ENCODE peak calls at places on chromosomes 13 and 19, in seven cellular contexts. K, U, R, E, M, W and P are unnamed samples.

GRCh38 chr19:18416778-18417249 is 2.4 kb upstream of the SSBP4 start:
- DNase-seq in K (peak), U (peak), R (peak), E (peak), M (peak), W (no peak), P (peak)

GRCh38 chr19:10817291-10818038 is 18.5 kb downstream of the TMED1 start:
- DNase-seq in K (peak), U (no peak), R (no peak), E (peak), M (no peak), W (no peak), P (no peak)

GRCh38 chr13:82698383-82698782 is 1183.9 kb downstream of the SLITRK1 start:
- DNase-seq in K (no peak), U (no peak), R (no peak), E (no peak), M (no peak), W (no peak), P (no peak)

GRCh38 chr19:42075364-42075615 is 676 bp upstream of the ZNF574 start:
- DNase-seq in K (no peak), U (no peak), R (peak), E (no peak), M (no peak), W (no peak), P (no peak)

GRCh38 chr13:77338329-77338728 is 11.4 kb upstream of the MYCBP2 start:
- DNase-seq in K (no peak), U (no peak), R (no peak), E (no peak), M (no peak), W (no peak), P (no peak)

GRCh38 chr13:46555722-46556121 is 2.8 kb downstream of the LRCH1 start:
- DNase-seq in K (no peak), U (no peak), R (no peak), E (no peak), M (no peak), W (no peak), P (no peak)

GRCh38 chr13:95100525-95101121 is 200.6 kb downstream of the ABCC4 start:
- DNase-seq in K (peak), U (no peak), R (no peak), E (peak), M (no peak), W (no peak), P (peak)

GRCh38 chr13:40283666-40284065 is 382.8 kb downstream of the FOXO1 start:
- DNase-seq in K (no peak), U (no peak), R (no peak), E (no peak), M (peak), W (no peak), P (no peak)

GRCh38 chr19:592101-592500 is 2.4 kb downstream of the HCN2 start:
- DNase-seq in K (no peak), U (no peak), R (no peak), E (no peak), M (no peak), W (no peak), P (no peak)

GRCh38 chr13:39510296-39510695 is 92.7 kb downstream of the LHFPL6 start:
- DNase-seq in K (no peak), U (no peak), R (peak), E (no peak), M (peak), W (no peak), P (no peak)

GRCh38 chr13:62629618-62630017 is 1214.0 kb upstream of the PCDH20 start:
- DNase-seq in K (no peak), U (no peak), R (no peak), E (no peak), M (no peak), W (no peak), P (no peak)

GRCh38 chr13:62631124-62631523 is 1215.5 kb upstream of the PCDH20 start:
- DNase-seq in K (no peak), U (no peak), R (no peak), E (no peak), M (no peak), W (no peak), P (no peak)

GRCh38 chr13:62627226-62627625 is 1211.6 kb upstream of the PCDH20 start:
- DNase-seq in K (no peak), U (peak), R (no peak), E (no peak), M (no peak), W (no peak), P (no peak)

GRCh38 chr13:62625214-62625613 is 1209.6 kb upstream of the PCDH20 start:
- DNase-seq in K (no peak), U (peak), R (no peak), E (no peak), M (no peak), W (no peak), P (no peak)

GRCh38 chr13:62626771-62627170 is 1211.1 kb upstream of the PCDH20 start:
- DNase-seq in K (no peak), U (peak), R (peak), E (no peak), M (no peak), W (peak), P (no peak)
- H2AK5ac ChIP-seq in K (no peak), U (no peak), R (no peak), E (no peak), M (no peak), W (no peak), P (no peak)

GRCh38 chr19:43423779-43424178 is 9.1 kb downstream of the TEX101 start:
- DNase-seq in K (no peak), U (no peak), R (no peak), E (no peak), M (no peak), W (no peak), P (no peak)

GRCh38 chr19:43425567-43426392 is 11.1 kb downstream of the TEX101 start:
- DNase-seq in K (peak), U (no peak), R (peak), E (no peak), M (no peak), W (no peak), P (no peak)

GRCh38 chr19:43420954-43421353 is 6.3 kb downstream of the TEX101 start:
- DNase-seq in K (no peak), U (no peak), R (peak), E (no peak), M (no peak), W (no peak), P (no peak)

GRCh38 chr19:43422000-43422688 is 7.5 kb downstream of the TEX101 start:
- DNase-seq in K (no peak), U (no peak), R (no peak), E (no peak), M (no peak), W (no peak), P (no peak)

GRCh38 chr19:43422689-43423066 is 8.0 kb downstream of the TEX101 start:
- DNase-seq in K (no peak), U (no peak), R (no peak), E (no peak), M (no peak), W (no peak), P (no peak)
- H2AK5ac ChIP-seq in K (no peak), U (no peak), R (no peak), E (no peak), M (no peak), W (no peak), P (no peak)

GRCh38 chr13:23470706-23471610 is 37.5 kb upstream of the SACS start:
- DNase-seq in K (no peak), U (no peak), R (no peak), E (no peak), M (no peak), W (no peak), P (no peak)
- H2AK5ac ChIP-seq in K (no peak), U (no peak), R (no peak), E (no peak), M (no peak), W (no peak), P (no peak)

DNA sequence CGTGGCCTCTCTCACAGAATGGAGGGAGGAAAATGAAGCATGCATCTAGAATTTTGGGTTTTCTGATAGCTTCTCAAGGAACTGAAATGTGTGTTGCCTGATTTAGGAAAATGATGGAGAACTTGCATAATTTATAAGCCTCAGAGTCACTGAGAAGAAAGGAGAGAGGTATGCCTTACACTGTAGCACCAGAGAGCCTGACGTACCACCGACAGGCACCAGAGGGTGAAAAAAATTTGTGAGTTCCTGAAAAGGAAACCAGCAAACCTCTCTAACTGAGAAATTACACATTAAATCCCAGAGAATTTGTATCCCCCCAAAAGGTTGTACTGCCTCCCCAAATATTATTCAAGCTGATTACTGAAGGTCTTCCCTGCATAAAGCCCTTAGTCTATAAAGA is 915.3 kb upstream of the SLITRK6 start:
- DNase-seq in K (no peak), U (no peak), R (no peak), E (no peak), M (no peak), W (no peak), P (no peak)
- H2AK5ac ChIP-seq in K (no peak), U (no peak), R (no peak), E (no peak), M (no peak), W (no peak), P (no peak)